ENCODE peak calls at places on chromosomes 13 and 19, in five cellular contexts. One of them, this sample, is unnamed. For H3K27me3, the result is how much of the 10 kb centered on the place peaks cover.

GRCh38 chr13:75368167-75368566 is 113.8 kb downstream of the TBC1D4 start:
- DNase-seq in lung: no peak
- DNase-seq in right lobe of liver: no peak
- DNase-seq in astrocyte: peak
- DNase-seq in Karpas-422: no peak
- DNase-seq in this sample: peak

GRCh38 chr13:36685912-36686311 is 12.1 kb downstream of the SERTM1 start:
- DNase-seq in Karpas-422: no peak
- DNase-seq in right lobe of liver: no peak
- DNase-seq in lung: no peak
- DNase-seq in astrocyte: peak
- DNase-seq in this sample: no peak

GRCh38 chr19:32336259-32337111 is 8.9 kb upstream of the ZNF507 start:
- DNase-seq in astrocyte: no peak
- DNase-seq in right lobe of liver: no peak
- DNase-seq in lung: no peak
- DNase-seq in Karpas-422: no peak
- DNase-seq in this sample: no peak

GRCh38 chr19:41263042-41263849 is 926 bp upstream of the HNRNPUL1 start:
- DNase-seq in Karpas-422: no peak
- DNase-seq in right lobe of liver: peak
- DNase-seq in astrocyte: peak
- DNase-seq in lung: peak
- DNase-seq in this sample: peak

GRCh38 chr13:51906581-51906980 is 44.8 kb downstream of the CCDC70 start:
- DNase-seq in astrocyte: no peak
- DNase-seq in right lobe of liver: peak
- DNase-seq in lung: no peak
- DNase-seq in Karpas-422: no peak
- DNase-seq in this sample: no peak

GRCh38 chr13:99363949-99364348 is 56.8 kb upstream of the GPR183 start:
- DNase-seq in Karpas-422: no peak
- DNase-seq in right lobe of liver: no peak
- DNase-seq in astrocyte: no peak
- DNase-seq in lung: no peak
- DNase-seq in this sample: no peak

GRCh38 chr19:48390188-48391099 is 907 bp downstream of the KDELR1 start:
- DNase-seq in Karpas-422: peak
- DNase-seq in right lobe of liver: peak
- DNase-seq in astrocyte: peak
- DNase-seq in lung: peak
- DNase-seq in this sample: peak

GRCh38 chr13:51093574-51093973 is 17.5 kb downstream of the C13orf42 start:
- DNase-seq in lung: no peak
- DNase-seq in astrocyte: no peak
- DNase-seq in right lobe of liver: no peak
- DNase-seq in Karpas-422: no peak
- DNase-seq in this sample: no peak

GRCh38 chr19:47729799-47730520 is 15.4 kb upstream of the NOP53 start:
- DNase-seq in right lobe of liver: peak
- DNase-seq in lung: peak
- DNase-seq in astrocyte: no peak
- DNase-seq in Karpas-422: no peak
- DNase-seq in this sample: peak

GRCh38 chr19:1752757-1753728 is at the start of gene ONECUT3:
- DNase-seq in Karpas-422: no peak
- DNase-seq in astrocyte: no peak
- DNase-seq in right lobe of liver: no peak
- DNase-seq in lung: no peak
- DNase-seq in this sample: no peak
- H3K27me3 ChIP-seq in Karpas-422: under half
- H3K27me3 ChIP-seq in astrocyte: half or more
- H3K27me3 ChIP-seq in right lobe of liver: half or more
- H3K27me3 ChIP-seq in lung: half or more
- H3K27me3 ChIP-seq in this sample: half or more

GRCh38 chr19:7870571-7871279 is 3.5 kb downstream of the PRR36 start:
- DNase-seq in Karpas-422: peak
- DNase-seq in astrocyte: no peak
- DNase-seq in right lobe of liver: peak
- DNase-seq in lung: peak
- DNase-seq in this sample: no peak

GRCh38 chr19:7871530-7872305 is 2.5 kb downstream of the PRR36 start:
- DNase-seq in right lobe of liver: peak
- DNase-seq in astrocyte: peak
- DNase-seq in Karpas-422: peak
- DNase-seq in lung: peak
- DNase-seq in this sample: peak

GRCh38 chr19:7869910-7870511 is 4.2 kb downstream of the PRR36 start:
- DNase-seq in astrocyte: no peak
- DNase-seq in Karpas-422: peak
- DNase-seq in right lobe of liver: peak
- DNase-seq in lung: no peak
- DNase-seq in this sample: no peak

GRCh38 chr19:7872306-7873204 is 1.6 kb downstream of the PRR36 start:
- DNase-seq in Karpas-422: no peak
- DNase-seq in lung: no peak
- DNase-seq in astrocyte: no peak
- DNase-seq in right lobe of liver: peak
- DNase-seq in this sample: no peak

DNA sequence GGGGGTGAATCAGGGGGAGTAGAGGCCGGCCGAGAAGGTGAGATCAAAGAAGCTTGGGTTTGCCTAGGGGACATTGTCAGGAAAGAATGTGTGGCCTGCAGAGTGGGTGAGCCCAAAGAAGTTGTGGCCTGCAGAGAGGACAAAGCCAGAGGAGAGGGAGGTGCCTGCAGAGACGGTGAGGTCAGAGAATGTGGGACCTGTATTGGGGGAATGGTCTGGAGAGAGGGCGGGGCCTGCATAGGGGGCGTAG is 3.0 kb downstream of the PRR36 start:
- DNase-seq in Karpas-422: peak
- DNase-seq in astrocyte: no peak
- DNase-seq in right lobe of liver: no peak
- DNase-seq in lung: no peak
- DNase-seq in this sample: no peak
- H3K27me3 ChIP-seq in Karpas-422: under half
- H3K27me3 ChIP-seq in astrocyte: under half
- H3K27me3 ChIP-seq in right lobe of liver: under half
- H3K27me3 ChIP-seq in lung: under half
- H3K27me3 ChIP-seq in this sample: under half

GRCh38 chr19:6045108-6045507 is 65.2 kb downstream of the RFX2 start:
- DNase-seq in Karpas-422: no peak
- DNase-seq in lung: peak
- DNase-seq in astrocyte: no peak
- DNase-seq in right lobe of liver: no peak
- DNase-seq in this sample: no peak

GRCh38 chr19:6041991-6042421 is 64.1 kb upstream of the RANBP3 start:
- DNase-seq in astrocyte: no peak
- DNase-seq in Karpas-422: no peak
- DNase-seq in lung: peak
- DNase-seq in right lobe of liver: no peak
- DNase-seq in this sample: no peak

GRCh38 chr19:6041071-6041470 is 63.1 kb upstream of the RANBP3 start:
- DNase-seq in Karpas-422: no peak
- DNase-seq in right lobe of liver: no peak
- DNase-seq in lung: no peak
- DNase-seq in astrocyte: no peak
- DNase-seq in this sample: no peak

GRCh38 chr19:6044056-6044805 is 66.1 kb downstream of the RFX2 start:
- DNase-seq in astrocyte: no peak
- DNase-seq in Karpas-422: no peak
- DNase-seq in right lobe of liver: no peak
- DNase-seq in lung: no peak
- DNase-seq in this sample: no peak

GRCh38 chr19:6042776-6043726 is 65.1 kb upstream of the RANBP3 start:
- DNase-seq in lung: no peak
- DNase-seq in right lobe of liver: no peak
- DNase-seq in Karpas-422: peak
- DNase-seq in astrocyte: no peak
- DNase-seq in this sample: no peak
- H3K27me3 ChIP-seq in lung: under half
- H3K27me3 ChIP-seq in right lobe of liver: under half
- H3K27me3 ChIP-seq in Karpas-422: under half
- H3K27me3 ChIP-seq in astrocyte: under half
- H3K27me3 ChIP-seq in this sample: under half

DNA sequence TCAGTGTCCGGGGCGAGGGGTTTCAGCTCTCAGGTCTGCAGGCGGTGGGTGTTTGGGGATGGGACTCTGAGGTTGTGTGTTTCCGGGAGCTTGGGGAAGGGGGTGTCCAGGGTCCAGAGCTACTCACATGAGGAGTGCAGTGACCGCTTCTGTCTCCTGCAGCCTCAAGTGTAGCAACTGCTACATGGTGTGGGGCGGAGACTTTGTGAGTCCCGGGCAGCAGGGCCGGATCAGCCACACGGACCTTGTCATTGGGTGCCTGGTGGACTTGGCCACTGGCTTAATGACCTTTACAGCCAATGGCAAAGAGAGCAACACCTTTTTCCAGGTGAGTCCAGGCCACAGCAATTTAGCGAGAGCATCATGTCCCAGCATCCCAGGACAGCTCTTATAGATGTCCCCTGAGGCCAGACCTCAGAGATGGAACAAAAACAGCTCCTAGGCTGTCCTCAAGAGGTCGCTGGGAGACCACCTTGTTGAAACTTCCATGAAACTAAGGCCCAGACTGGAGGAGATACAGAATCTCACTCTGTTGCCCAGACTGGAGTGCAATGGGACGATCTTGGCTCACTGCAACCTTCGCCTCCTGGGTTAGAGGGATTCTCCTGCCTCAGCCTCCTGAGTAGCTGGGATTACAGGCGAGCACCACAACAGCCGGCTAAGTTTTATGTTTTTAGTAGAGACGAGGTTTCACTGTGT is 44.9 kb downstream of the RYR1 start:
- DNase-seq in right lobe of liver: no peak
- DNase-seq in lung: no peak
- DNase-seq in astrocyte: no peak
- DNase-seq in Karpas-422: peak
- DNase-seq in this sample: no peak
- H3K27me3 ChIP-seq in right lobe of liver: under half
- H3K27me3 ChIP-seq in lung: under half
- H3K27me3 ChIP-seq in astrocyte: under half
- H3K27me3 ChIP-seq in Karpas-422: under half
- H3K27me3 ChIP-seq in this sample: under half

DNA sequence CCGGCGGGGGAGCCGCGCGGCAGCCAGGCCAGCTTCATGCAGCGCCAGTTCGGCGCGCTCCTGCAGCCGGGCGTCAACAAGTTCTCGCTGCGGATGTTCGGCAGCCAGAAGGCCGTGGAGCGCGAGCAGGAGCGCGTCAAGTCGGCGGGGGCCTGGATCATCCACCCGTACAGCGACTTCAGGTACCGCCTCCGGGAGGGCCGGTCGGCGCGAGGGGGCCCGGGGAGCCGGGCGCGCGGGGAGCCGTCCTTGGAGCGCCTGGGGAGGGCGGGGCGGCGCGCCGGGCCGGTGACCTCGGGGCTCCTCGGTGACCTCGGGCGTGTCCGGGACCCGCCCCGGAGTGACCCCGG is 690 bp downstream of the HCN2 start:
- DNase-seq in Karpas-422: no peak
- DNase-seq in lung: no peak
- DNase-seq in astrocyte: no peak
- DNase-seq in right lobe of liver: no peak
- DNase-seq in this sample: no peak
- H3K27me3 ChIP-seq in Karpas-422: under half
- H3K27me3 ChIP-seq in lung: under half
- H3K27me3 ChIP-seq in astrocyte: under half
- H3K27me3 ChIP-seq in right lobe of liver: under half
- H3K27me3 ChIP-seq in this sample: under half

DNA sequence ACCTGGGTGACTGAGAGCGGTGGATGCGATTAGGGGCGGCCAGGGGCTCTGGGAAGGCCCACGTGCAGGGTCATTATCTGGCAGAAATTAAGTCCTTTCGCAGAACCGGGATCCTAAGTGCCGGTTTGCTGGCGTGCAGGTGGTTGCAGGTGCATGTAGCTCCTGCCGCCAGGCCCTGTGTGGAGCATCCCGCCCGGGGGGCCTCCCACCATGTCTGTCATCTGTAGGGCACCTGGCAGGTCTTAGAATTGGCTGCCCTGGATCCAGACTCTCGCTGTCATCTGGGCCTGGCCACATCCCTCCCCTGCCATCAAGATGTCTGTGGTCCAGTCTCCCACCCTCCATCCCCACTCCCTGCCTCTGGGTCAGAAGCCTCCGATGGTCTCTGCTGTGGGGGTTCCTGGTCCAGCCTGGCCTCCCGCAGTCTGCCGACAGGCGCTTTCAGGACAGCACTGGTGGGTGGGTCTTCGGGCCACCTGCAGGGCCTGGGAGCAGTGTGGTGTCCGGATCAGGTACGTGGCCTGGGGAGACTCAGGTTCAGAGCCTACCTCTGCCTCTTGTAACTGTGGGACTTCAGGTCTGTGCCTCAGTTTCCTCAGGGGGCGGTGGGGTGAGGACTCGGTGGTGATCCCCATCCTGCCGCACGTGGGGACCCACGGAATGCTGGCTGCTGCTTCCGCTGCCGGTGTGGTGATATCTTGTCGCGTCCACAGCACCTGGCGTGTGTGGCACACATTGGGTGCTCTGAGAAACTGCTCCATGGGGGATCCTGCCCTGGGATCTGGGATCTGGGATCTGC is 5.4 kb downstream of the GNA11 start:
- DNase-seq in Karpas-422: no peak
- DNase-seq in right lobe of liver: no peak
- DNase-seq in lung: no peak
- DNase-seq in astrocyte: no peak
- DNase-seq in this sample: no peak
- H3K27me3 ChIP-seq in Karpas-422: under half
- H3K27me3 ChIP-seq in right lobe of liver: under half
- H3K27me3 ChIP-seq in lung: under half
- H3K27me3 ChIP-seq in astrocyte: under half
- H3K27me3 ChIP-seq in this sample: under half

DNA sequence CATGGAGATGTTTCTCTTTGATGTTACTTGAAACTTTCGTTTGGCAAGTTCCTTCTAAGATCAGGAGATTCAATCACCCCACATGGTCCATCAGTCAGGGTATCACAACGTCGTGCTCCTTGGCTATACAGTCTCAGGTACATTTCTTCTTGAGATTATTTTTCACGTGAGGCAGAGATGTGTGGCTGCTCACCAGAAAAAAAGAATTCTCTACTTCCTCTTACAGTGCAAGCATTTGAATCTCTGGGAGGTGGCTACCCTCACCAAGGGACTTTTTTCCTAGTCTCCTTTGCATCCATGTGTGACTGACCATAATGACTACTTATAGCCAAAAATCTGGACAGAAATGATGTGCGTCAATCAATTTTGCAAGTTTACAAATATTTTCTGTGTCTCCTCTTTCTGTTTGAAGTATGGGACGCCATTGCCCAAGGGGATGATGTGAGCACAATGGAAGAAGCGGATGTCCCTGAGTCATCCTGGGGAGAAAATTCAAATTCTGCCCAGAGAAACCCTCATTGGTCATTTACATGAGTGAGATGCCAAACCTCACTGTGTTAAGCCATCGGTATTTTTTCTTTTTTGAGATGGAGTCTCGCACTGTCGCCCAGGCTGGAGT is 8.6 kb upstream of the LAIR2 start:
- DNase-seq in lung: no peak
- DNase-seq in right lobe of liver: no peak
- DNase-seq in astrocyte: no peak
- DNase-seq in Karpas-422: no peak
- DNase-seq in this sample: no peak
- H3K27me3 ChIP-seq in lung: under half
- H3K27me3 ChIP-seq in right lobe of liver: under half
- H3K27me3 ChIP-seq in astrocyte: under half
- H3K27me3 ChIP-seq in Karpas-422: under half
- H3K27me3 ChIP-seq in this sample: under half

This sample was measured in tibial nerve.